ENCODE peak calls at places on chromosomes 6 and 20, in six cellular contexts. H is right cardiac atrium, U is aorta, Q is kidney, E is lower leg skin, R is AG10803. B is an unnamed sample.
A peak's percentile ranks its signal among the peaks of the same experiment; 100 is the strongest.

GRCh38 chr6:131136021-131136847 is 967 bp downstream of the AKAP7 start:
- DNase-seq in H (peak; percentile 33), U (no peak), Q (no peak), E (no peak), R (peak; percentile 28), B (peak; percentile 62)

GRCh38 chr6:158414900-158415299 is 102.6 kb downstream of the TULP4 start:
- DNase-seq in H (no peak), U (no peak), Q (no peak), E (no peak), R (peak; percentile 42), B (peak; percentile 66)

GRCh38 chr6:47235964-47236760 is 73.5 kb downstream of the TNFRSF21 start:
- DNase-seq in H (peak; percentile 62), U (peak; percentile 50), Q (no peak), E (no peak), R (no peak), B (peak; percentile 29)

GRCh38 chr6:164068533-164068932 is 654.0 kb downstream of the QKI start:
- DNase-seq in H (no peak), U (no peak), Q (no peak), E (no peak), R (no peak), B (no peak)

GRCh38 chr20:10419550-10420133 is 14.4 kb downstream of the MKKS start:
- DNase-seq in H (no peak), U (no peak), Q (no peak), E (no peak), R (no peak), B (peak; percentile 51)

GRCh38 chr20:62356143-62356947 is 10.8 kb downstream of the LAMA5 start:
- DNase-seq in H (peak; percentile 76), U (peak; percentile 80), Q (peak; percentile 85), E (no peak), R (no peak), B (peak; percentile 41)

GRCh38 chr20:8853805-8854338 is 215.0 kb upstream of the PLCB4 start:
- DNase-seq in H (no peak), U (no peak), Q (no peak), E (peak; percentile 39), R (peak; percentile 81), B (peak; percentile 89)

GRCh38 chr20:24665741-24666191 is 196.3 kb downstream of the SYNDIG1 start:
- DNase-seq in H (no peak), U (no peak), Q (no peak), E (no peak), R (no peak), B (no peak)

GRCh38 chr6:32977953-32978324 is 9.5 kb downstream of the BRD2 start:
- DNase-seq in H (no peak), U (no peak), Q (no peak), E (no peak), R (no peak), B (no peak)

GRCh38 chr20:11726021-11726420 is 191.7 kb upstream of the BTBD3 start:
- DNase-seq in H (no peak), U (no peak), Q (no peak), E (no peak), R (no peak), B (no peak)

GRCh38 chr20:48359692-48360337 is 468.0 kb downstream of the PREX1 start:
- DNase-seq in H (no peak), U (no peak), Q (no peak), E (no peak), R (no peak), B (no peak)

GRCh38 chr6:155495011-155495768 is 39.6 kb upstream of the NOX3 start:
- DNase-seq in H (peak; percentile 70), U (peak; percentile 52), Q (peak; percentile 82), E (no peak), R (peak; percentile 94), B (peak; percentile 96)

GRCh38 chr6:9862603-9863167 is 552.2 kb downstream of the TFAP2A start:
- DNase-seq in H (no peak), U (no peak), Q (no peak), E (no peak), R (no peak), B (no peak)

GRCh38 chr6:84428300-84428907 is 201.0 kb upstream of the CEP162 start:
- DNase-seq in H (peak; percentile 89), U (peak; percentile 63), Q (no peak), E (no peak), R (peak; percentile 61), B (peak; percentile 80)

GRCh38 chr6:138162104-138162946 is 586 bp downstream of the ARFGEF3 start:
- DNase-seq in H (peak; percentile 45), U (peak; percentile 50), Q (no peak), E (no peak), R (no peak), B (no peak)

GRCh38 chr6:12748815-12749521 is 32.4 kb downstream of the PHACTR1 start:
- DNase-seq in H (peak; percentile 41), U (no peak), Q (peak; percentile 63), E (no peak), R (peak; percentile 33), B (peak; percentile 1)

GRCh38 chr20:19658137-19658536 is 99.9 kb upstream of the RIN2 start:
- DNase-seq in H (no peak), U (peak; percentile 64), Q (no peak), E (peak; percentile 33), R (no peak), B (no peak)

GRCh38 chr6:169074551-169074950 is 179.1 kb downstream of the THBS2 start:
- DNase-seq in H (no peak), U (no peak), Q (no peak), E (no peak), R (no peak), B (peak; percentile 34)

GRCh38 chr6:169076240-169076639 is 177.4 kb downstream of the THBS2 start:
- DNase-seq in H (no peak), U (no peak), Q (no peak), E (no peak), R (no peak), B (no peak)

GRCh38 chr6:169072127-169073042 is 181.3 kb downstream of the THBS2 start:
- DNase-seq in H (no peak), U (no peak), Q (no peak), E (no peak), R (no peak), B (no peak)

GRCh38 chr6:169073311-169073710 is 180.3 kb downstream of the THBS2 start:
- DNase-seq in H (no peak), U (no peak), Q (no peak), E (no peak), R (peak; percentile 97), B (peak; percentile 24)

DNA sequence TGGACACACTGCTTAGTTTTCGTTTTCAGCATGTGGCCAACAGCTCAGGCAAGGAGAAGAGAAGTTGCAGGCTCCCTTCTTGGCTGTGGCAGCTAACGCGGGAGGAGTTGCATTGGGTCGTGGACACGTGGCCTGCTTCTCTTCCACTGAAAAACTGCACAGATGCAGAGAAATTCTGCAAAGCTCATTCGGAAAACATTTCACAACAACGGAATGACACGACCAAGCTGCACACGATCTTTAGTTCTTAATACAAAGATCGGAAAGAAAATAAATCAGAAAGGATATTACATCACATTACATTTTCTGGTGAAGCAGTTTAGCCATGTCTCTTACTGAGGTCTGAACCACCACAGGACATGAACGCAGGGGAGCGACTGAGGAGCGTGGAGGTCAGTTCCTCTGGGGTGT is 178.4 kb downstream of the THBS2 start:
- DNase-seq in H (peak; percentile 88), U (peak; percentile 80), Q (peak; percentile 87), E (peak; percentile 75), R (peak; percentile 96), B (peak; percentile 90)
- H3K4me3 ChIP-seq in H (peak overlapping the region; percentile 12), U (no peak overlapping the region), Q (no peak overlapping the region), E (no peak overlapping the region), R (peak overlapping the region; percentile 42), B (no peak overlapping the region)

GRCh38 chr6:35428421-35429149 is 23.6 kb upstream of the FANCE start:
- DNase-seq in H (no peak), U (no peak), Q (no peak), E (no peak), R (no peak), B (no peak)
- H3K4me3 ChIP-seq in H (no peak overlapping the region), U (no peak overlapping the region), Q (no peak overlapping the region), E (no peak overlapping the region), R (no peak overlapping the region), B (no peak overlapping the region)

GRCh38 chr6:17877890-17878440 is 109.5 kb downstream of the KIF13A start:
- DNase-seq in H (no peak), U (no peak), Q (no peak), E (no peak), R (no peak), B (peak; percentile 20)
- H3K4me3 ChIP-seq in H (no peak overlapping the region), U (no peak overlapping the region), Q (no peak overlapping the region), E (no peak overlapping the region), R (no peak overlapping the region), B (no peak overlapping the region)

GRCh38 chr6:77502966-77503365 is 39.7 kb upstream of the HTR1B start:
- DNase-seq in H (no peak), U (no peak), Q (no peak), E (no peak), R (peak; percentile 17), B (peak; percentile 4)
- H3K4me3 ChIP-seq in H (no peak overlapping the region), U (no peak overlapping the region), Q (no peak overlapping the region), E (no peak overlapping the region), R (no peak overlapping the region), B (no peak overlapping the region)